ENCODE peak calls at places on chromosome 17, in nine cellular contexts. O, U, L, Y, E, T, F, C and H are unnamed samples.

GRCh38 chr17:59767176-59767575 is 59.7 kb downstream of the VMP1 start:
- DNase-seq in U (no peak), Y (no peak), T (no peak), E (no peak), C (no peak), L (no peak), O (no peak), F (no peak), H (no peak)

GRCh38 chr17:67359960-67360817 is 6.2 kb downstream of the PSMD12 start:
- DNase-seq in E (no peak), Y (peak; percentile 45), O (no peak), L (no peak), T (no peak), F (peak; percentile 45), U (no peak), C (peak; percentile 37), H (no peak)

GRCh38 chr17:8692916-8693315 is 51.7 kb downstream of the CCDC42 start:
- DNase-seq in Y (no peak), T (no peak), E (no peak), L (no peak), F (no peak), C (no peak), O (no peak), U (no peak), H (no peak)

GRCh38 chr17:83201206-83202001 is 122.0 kb downstream of the METRNL start:
- DNase-seq in L (no peak), F (no peak), Y (no peak), U (no peak), T (no peak), E (peak; percentile 11), C (no peak), O (peak; percentile 56), H (peak; percentile 22)

GRCh38 chr17:61444831-61445230 is 7.4 kb upstream of the TBX4 start:
- DNase-seq in E (no peak), T (no peak), F (peak; percentile 78), O (no peak), Y (peak; percentile 79), U (no peak), C (no peak), L (no peak), H (no peak)

GRCh38 chr17:39618252-39618913 is 8.4 kb upstream of the PPP1R1B start:
- DNase-seq in U (no peak), Y (no peak), O (no peak), T (no peak), C (no peak), E (no peak), F (no peak), L (no peak), H (no peak)

GRCh38 chr17:64534187-64534586 is 27.4 kb downstream of the CEP95 start:
- DNase-seq in F (no peak), C (no peak), O (no peak), L (no peak), E (no peak), T (no peak), Y (no peak), U (no peak), H (no peak)

GRCh38 chr17:77445030-77445907 is 304.5 kb downstream of the SEC14L1 start:
- DNase-seq in O (peak; percentile 91), U (peak; percentile 69), F (peak; percentile 91), L (no peak), Y (peak; percentile 66), E (no peak), C (peak; percentile 78), T (peak; percentile 66), H (peak; percentile 66)

GRCh38 chr17:50380369-50381259 is 7.6 kb downstream of the EME1 start:
- DNase-seq in C (no peak), O (no peak), F (no peak), E (no peak), Y (no peak), L (no peak), U (no peak), T (no peak), H (no peak)

GRCh38 chr17:178292-179065 is 3.0 kb downstream of the DOC2B start:
- DNase-seq in Y (no peak), T (no peak), F (no peak), C (no peak), U (no peak), L (no peak), O (no peak), E (no peak), H (no peak)
- H3K27me3 ChIP-seq in Y (peaks cover 69% of the 10 kb centered on the region), T (peaks cover 5% of the 10 kb centered on the region), F (peaks cover 19% of the 10 kb centered on the region), C (peaks cover 12% of the 10 kb centered on the region), U (peaks cover 5% of the 10 kb centered on the region), L (peaks cover 26% of the 10 kb centered on the region), O (peaks cover 14% of the 10 kb centered on the region), E (no peaks in the 10 kb centered on the region), H (peaks cover 26% of the 10 kb centered on the region)

DNA sequence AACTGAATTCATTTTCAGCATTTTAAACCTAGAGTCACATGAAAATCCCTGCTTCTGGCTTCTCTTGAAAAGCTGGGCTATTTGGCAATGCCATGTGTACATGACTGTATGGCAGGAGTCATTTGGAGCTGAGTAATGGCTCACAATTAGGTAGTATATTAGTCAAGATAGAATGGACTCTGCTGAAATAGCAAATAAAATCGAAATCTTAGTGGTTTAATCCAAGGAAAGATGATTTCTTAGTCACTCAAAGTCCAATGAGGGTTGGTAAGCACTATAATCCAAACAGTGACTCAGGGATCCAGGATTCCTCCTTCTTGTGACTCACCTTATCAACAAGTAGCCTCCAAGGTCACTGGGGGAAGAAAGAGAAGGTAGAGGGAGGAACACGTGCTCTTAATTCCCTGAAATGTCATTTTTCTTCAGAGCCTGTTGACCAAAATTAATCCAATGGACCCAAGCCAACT is 13.9 kb upstream of the PMP22 start:
- DNase-seq in Y (peak; percentile 97), F (peak; percentile 60), E (no peak), U (no peak), T (no peak), O (no peak), C (no peak), L (peak; percentile 37), H (no peak)
- H3K27ac ChIP-seq in Y (no peak overlapping the region), F (peak overlapping the region; percentile 46), E (no peak overlapping the region), U (no peak overlapping the region), T (no peak overlapping the region), O (no peak overlapping the region), C (no peak overlapping the region), L (no peak overlapping the region), H (no peak overlapping the region)

GRCh38 chr17:32862940-32863339 is 14.0 kb downstream of the MYO1D start:
- DNase-seq in F (no peak), C (no peak), L (no peak), E (no peak), T (no peak), O (no peak), U (no peak), Y (no peak), H (no peak)
- H3K27me3 ChIP-seq in F (no peaks in the 10 kb centered on the region), C (no peaks in the 10 kb centered on the region), L (no peaks in the 10 kb centered on the region), E (no peaks in the 10 kb centered on the region), T (no peaks in the 10 kb centered on the region), O (no peaks in the 10 kb centered on the region), U (no peaks in the 10 kb centered on the region), Y (no peaks in the 10 kb centered on the region), H (no peaks in the 10 kb centered on the region)

DNA sequence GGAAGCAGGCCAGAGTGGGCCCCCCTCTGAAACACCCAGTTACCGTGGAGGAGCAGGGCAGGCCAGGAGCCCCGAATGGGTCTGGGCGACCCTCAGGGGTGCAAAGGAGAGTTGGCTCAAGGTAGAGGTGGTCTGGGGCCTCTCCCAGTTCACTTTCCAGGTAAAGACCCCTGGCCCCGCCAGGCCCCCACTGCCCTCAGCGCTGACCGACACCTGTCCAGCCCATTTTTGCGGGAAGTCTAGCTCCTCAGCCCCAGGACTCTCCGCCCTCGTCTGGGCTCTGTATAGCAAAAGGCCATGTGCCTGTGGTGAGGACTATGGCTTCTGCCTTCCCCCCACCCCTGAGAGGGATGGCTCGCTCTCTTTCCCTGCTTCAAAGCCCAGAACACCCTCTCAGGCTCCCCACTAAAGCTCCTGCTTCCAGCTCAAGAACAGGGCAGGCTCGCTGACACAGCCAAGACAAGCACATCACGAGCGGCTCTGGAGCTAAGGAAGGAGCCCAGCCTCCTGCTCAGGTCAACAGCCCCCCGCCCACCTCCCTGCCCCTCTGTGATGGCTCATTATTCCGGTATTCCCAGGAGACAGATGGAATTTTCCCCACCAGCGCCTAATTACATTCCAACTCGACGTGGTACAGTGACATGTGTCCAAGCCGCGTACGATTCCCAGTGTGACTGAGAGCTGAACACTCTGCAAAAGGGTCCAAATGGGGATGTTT is 59.4 kb downstream of the RTN4RL1 start:
- DNase-seq in C (no peak), F (no peak), U (no peak), O (no peak), Y (no peak), E (no peak), T (no peak), L (no peak), H (no peak)
- H3K27ac ChIP-seq in C (no peak overlapping the region), F (no peak overlapping the region), U (no peak overlapping the region), O (no peak overlapping the region), Y (no peak overlapping the region), E (no peak overlapping the region), T (no peak overlapping the region), L (no peak overlapping the region), H (no peak overlapping the region)

DNA sequence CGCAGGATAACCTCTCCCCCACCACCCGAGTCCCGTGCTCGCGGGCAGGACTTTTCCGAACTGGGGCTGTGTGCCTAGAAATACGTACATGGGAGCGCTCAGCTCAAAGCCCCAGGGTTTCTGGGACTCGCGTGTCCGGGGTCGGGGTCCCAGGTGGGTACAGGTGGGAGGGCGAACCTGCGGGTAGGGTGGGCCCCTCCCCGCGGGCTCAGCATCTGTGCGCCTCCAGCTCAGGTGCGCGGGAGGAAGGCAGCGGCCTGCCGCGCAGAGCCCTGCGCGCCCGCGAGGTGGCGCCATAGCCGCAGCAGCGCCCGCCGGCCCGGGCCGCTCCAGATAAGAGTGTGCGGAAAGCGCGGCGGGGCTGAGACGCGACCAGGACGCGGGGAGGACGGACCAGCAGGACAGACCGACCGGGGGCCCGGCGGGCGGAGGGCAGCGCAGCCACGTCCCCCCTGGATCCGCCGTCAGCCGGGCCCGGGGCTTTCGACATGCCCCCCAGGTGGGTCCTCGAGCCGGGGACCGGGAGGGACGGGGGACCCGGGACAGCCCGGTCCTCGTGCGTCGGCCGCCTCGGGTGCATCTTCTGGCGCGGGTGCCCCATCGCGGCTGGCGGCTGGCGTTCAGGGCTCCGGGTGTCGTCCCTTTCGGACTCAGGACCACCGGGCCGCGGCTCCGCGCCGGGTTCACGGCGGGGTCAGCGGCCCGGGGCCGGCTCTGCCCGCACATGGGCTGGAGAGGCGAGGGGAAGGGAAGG is at the start of gene HIC1:
- DNase-seq in Y (peak; percentile 73), L (no peak), F (peak; percentile 76), C (peak; percentile 50), O (peak; percentile 91), E (peak; percentile 84), T (peak; percentile 83), U (peak; percentile 87), H (peak; percentile 47)
- H3K27me3 ChIP-seq in Y (no peaks in the 10 kb centered on the region), L (peaks cover 12% of the 10 kb centered on the region), F (no peaks in the 10 kb centered on the region), C (no peaks in the 10 kb centered on the region), O (peaks cover 10% of the 10 kb centered on the region), E (no peaks in the 10 kb centered on the region), T (no peaks in the 10 kb centered on the region), U (no peaks in the 10 kb centered on the region), H (peaks cover 14% of the 10 kb centered on the region)